ENCODE peak calls at places on chromosomes 7 and 10, in four cellular contexts. Q, U, G and D are unnamed samples.

GRCh38 chr7:23530355-23530754 is 1.4 kb downstream of the TRA2A start:
- DNase-seq in Q (no peak), U (peak; percentile 51), G (no peak), D (no peak)

GRCh38 chr10:24311888-24312287 is 103.0 kb downstream of the KIAA1217 start:
- DNase-seq in Q (no peak), U (no peak), G (no peak), D (no peak)

GRCh38 chr10:1561731-1562337 is 175.5 kb downstream of the ADARB2 start:
- DNase-seq in Q (no peak), U (no peak), G (no peak), D (no peak)

GRCh38 chr10:124592101-124592500 is 130.5 kb downstream of the LHPP start:
- DNase-seq in Q (no peak), U (no peak), G (no peak), D (no peak)

GRCh38 chr7:100914208-100914878 is 18.7 kb upstream of the ACHE start:
- DNase-seq in Q (no peak), U (peak; percentile 17), G (no peak), D (no peak)

GRCh38 chr10:110903280-110904278 is 15.4 kb downstream of the BBIP1 start:
- DNase-seq in Q (no peak), U (no peak), G (no peak), D (no peak)

GRCh38 chr7:74032191-74032490 is 4.2 kb downstream of the ELN start:
- DNase-seq in Q (no peak), U (no peak), G (peak; percentile 50), D (no peak)

GRCh38 chr7:74254858-74255379 is 720 bp upstream of the RFC2 start:
- DNase-seq in Q (no peak), U (no peak), G (no peak), D (no peak)

GRCh38 chr7:54252256-54253035 is 289.7 kb upstream of the VSTM2A start:
- DNase-seq in Q (no peak), U (peak; percentile 51), G (no peak), D (no peak)

GRCh38 chr10:98433881-98434732 is 12.6 kb downstream of the HPS1 start:
- DNase-seq in Q (no peak), U (peak; percentile 81), G (no peak), D (no peak)

GRCh38 chr7:140676303-140676702 is 3.6 kb downstream of the ADCK2 start:
- DNase-seq in Q (no peak), U (no peak), G (no peak), D (no peak)

GRCh38 chr7:46764100-46764941 is 817.6 kb downstream of the TNS3 start:
- DNase-seq in Q (no peak), U (peak; percentile 97), G (no peak), D (no peak)

GRCh38 chr7:145893925-145894535 is 222.6 kb upstream of the CNTNAP2 start:
- DNase-seq in Q (no peak), U (no peak), G (no peak), D (no peak)

GRCh38 chr10:13859979-13860619 is 273.3 kb downstream of the PRPF18 start:
- DNase-seq in Q (no peak), U (no peak), G (no peak), D (no peak)

GRCh38 chr10:26556756-26557640 is 118.9 kb downstream of the APBB1IP start:
- DNase-seq in Q (peak; percentile 59), U (peak; percentile 57), G (no peak), D (no peak)

GRCh38 chr10:103141950-103142349 is 51.1 kb downstream of the NT5C2 start:
- DNase-seq in Q (no peak), U (no peak), G (no peak), D (no peak)

GRCh38 chr7:159097661-159098423 is 46.8 kb downstream of the VIPR2 start:
- DNase-seq in Q (no peak), U (no peak), G (no peak), D (no peak)

GRCh38 chr10:113169853-113170455 is 219.9 kb downstream of the TCF7L2 start:
- DNase-seq in Q (no peak), U (no peak), G (no peak), D (no peak)

GRCh38 chr10:29828978-29829377 is 194.2 kb upstream of the SVIL start:
- DNase-seq in Q (no peak), U (no peak), G (no peak), D (no peak)

GRCh38 chr7:16604054-16604453 is 41.5 kb downstream of the ANKMY2 start:
- DNase-seq in Q (no peak), U (peak; percentile 48), G (no peak), D (no peak)

GRCh38 chr10:62517252-62517651 is 143.1 kb downstream of the ZNF365 start:
- DNase-seq in Q (no peak), U (no peak), G (no peak), D (no peak)

GRCh38 chr10:114022292-114022691 is 21.4 kb upstream of the ADRB1 start:
- DNase-seq in Q (peak; percentile 73), U (no peak), G (peak; percentile 80), D (no peak)

GRCh38 chr7:96952974-96953391 is 52.4 kb upstream of the DLX6 start:
- DNase-seq in Q (no peak), U (peak; percentile 85), G (no peak), D (no peak)

GRCh38 chr7:126589068-126589684 is 663.6 kb downstream of the GRM8 start:
- DNase-seq in Q (no peak), U (no peak), G (no peak), D (no peak)
- H3K9me3 ChIP-seq in Q (no peaks in the 10 kb centered on the region), U (no peaks in the 10 kb centered on the region), G (peaks cover 29% of the 10 kb centered on the region), D (no peaks in the 10 kb centered on the region)

GRCh38 chr7:92830047-92830446 is 6.3 kb downstream of the CDK6 start:
- DNase-seq in Q (no peak), U (no peak), G (no peak), D (no peak)

GRCh38 chr7:92832623-92833023 is 3.8 kb downstream of the CDK6 start:
- DNase-seq in Q (no peak), U (peak; percentile 11), G (no peak), D (no peak)

GRCh38 chr7:92831716-92832622 is 4.4 kb downstream of the CDK6 start:
- DNase-seq in Q (no peak), U (peak; percentile 64), G (no peak), D (no peak)

GRCh38 chr7:92833024-92833765 is 3.2 kb downstream of the CDK6 start:
- DNase-seq in Q (peak; percentile 85), U (peak; percentile 82), G (peak; percentile 85), D (peak; percentile 64)

GRCh38 chr7:92830532-92831110 is 5.8 kb downstream of the CDK6 start:
- DNase-seq in Q (no peak), U (no peak), G (no peak), D (no peak)
- H3K4me3 ChIP-seq in Q (no peak overlapping the region), U (no peak overlapping the region), G (peak overlapping the region; percentile 90), D (no peak overlapping the region)

DNA sequence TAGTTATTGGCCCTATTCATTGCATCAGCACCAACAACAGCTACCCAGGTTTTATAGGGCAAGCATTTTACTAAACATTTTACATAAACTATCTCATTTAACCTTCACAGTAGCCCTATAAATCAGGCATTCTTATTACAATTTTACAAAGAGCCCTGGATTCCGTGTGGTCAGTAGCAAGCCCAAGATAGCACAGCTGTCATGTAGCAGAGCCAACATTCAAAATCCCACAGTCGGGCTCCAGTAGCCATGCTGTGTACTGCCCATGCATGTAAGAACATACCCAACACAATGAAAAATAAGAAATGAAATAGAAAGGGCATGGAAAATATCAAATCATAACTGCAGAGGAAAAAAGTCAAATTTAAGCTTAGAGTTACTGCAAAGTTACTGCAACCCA is 102.3 kb downstream of the NPSR1 start:
- DNase-seq in Q (no peak), U (no peak), G (no peak), D (no peak)
- H3K4me1 ChIP-seq in Q (no peaks in the 10 kb centered on the region), U (peaks cover 9% of the 10 kb centered on the region), G (no peaks in the 10 kb centered on the region), D (no peaks in the 10 kb centered on the region)

GRCh38 chr7:682810-683209 is 43.7 kb upstream of the DNAAF5 start:
- DNase-seq in Q (no peak), U (no peak), G (peak; percentile 9), D (no peak)

GRCh38 chr7:676972-677385 is 49.5 kb upstream of the DNAAF5 start:
- DNase-seq in Q (no peak), U (no peak), G (no peak), D (no peak)

GRCh38 chr7:681551-682307 is 44.8 kb upstream of the DNAAF5 start:
- DNase-seq in Q (no peak), U (no peak), G (no peak), D (no peak)

GRCh38 chr7:683526-684205 is 42.8 kb upstream of the DNAAF5 start:
- DNase-seq in Q (no peak), U (no peak), G (peak; percentile 4), D (no peak)

GRCh38 chr7:680411-681127 is 45.9 kb upstream of the DNAAF5 start:
- DNase-seq in Q (no peak), U (no peak), G (no peak), D (no peak)
- H3K9me3 ChIP-seq in Q (no peaks in the 10 kb centered on the region), U (no peaks in the 10 kb centered on the region), G (peaks cover 11% of the 10 kb centered on the region), D (no peaks in the 10 kb centered on the region)